ENCODE peak calls at places on chromosome 19, in six cellular contexts. One of them, this sample, is unnamed.

GRCh38 chr19:3250675-3251074 is 26.2 kb downstream of the CELF5 start:
- DNase-seq in endothelial cell: no peak
- DNase-seq in tibial nerve: peak; percentile 14
- DNase-seq in CD8-positive, alpha-beta memory T cell: peak; percentile 14
- DNase-seq in activated effector memory CD4-positive, alpha-beta T cell treated with Interleukin-2 at 50 U/mL for 16 hours: peak; percentile 12
- DNase-seq in stimulated activated CD4-positive, alpha-beta T cell treated with anti-CD3 and anti-CD28 coated beads, Interleukin-1b, Interleukin-23, amount 100 ng/mL, for 24 hours: peak; percentile 44
- DNase-seq in this sample: no peak

GRCh38 chr19:3778899-3779723 is 7.1 kb downstream of the MATK start:
- DNase-seq in endothelial cell: no peak
- DNase-seq in tibial nerve: no peak
- DNase-seq in CD8-positive, alpha-beta memory T cell: no peak
- DNase-seq in activated effector memory CD4-positive, alpha-beta T cell treated with Interleukin-2 at 50 U/mL for 16 hours: no peak
- DNase-seq in stimulated activated CD4-positive, alpha-beta T cell treated with anti-CD3 and anti-CD28 coated beads, Interleukin-1b, Interleukin-23, amount 100 ng/mL, for 24 hours: no peak
- DNase-seq in this sample: no peak

GRCh38 chr19:50155520-50156109 is 7.5 kb downstream of the IZUMO2 start:
- DNase-seq in endothelial cell: no peak
- DNase-seq in tibial nerve: no peak
- DNase-seq in CD8-positive, alpha-beta memory T cell: no peak
- DNase-seq in activated effector memory CD4-positive, alpha-beta T cell treated with Interleukin-2 at 50 U/mL for 16 hours: no peak
- DNase-seq in stimulated activated CD4-positive, alpha-beta T cell treated with anti-CD3 and anti-CD28 coated beads, Interleukin-1b, Interleukin-23, amount 100 ng/mL, for 24 hours: no peak
- DNase-seq in this sample: no peak

GRCh38 chr19:33245948-33246728 is 20.5 kb upstream of the SLC7A10 start:
- DNase-seq in endothelial cell: no peak
- DNase-seq in tibial nerve: no peak
- DNase-seq in CD8-positive, alpha-beta memory T cell: no peak
- DNase-seq in activated effector memory CD4-positive, alpha-beta T cell treated with Interleukin-2 at 50 U/mL for 16 hours: no peak
- DNase-seq in stimulated activated CD4-positive, alpha-beta T cell treated with anti-CD3 and anti-CD28 coated beads, Interleukin-1b, Interleukin-23, amount 100 ng/mL, for 24 hours: no peak
- DNase-seq in this sample: no peak

GRCh38 chr19:14058182-14059092 is 3.4 kb downstream of the PALM3 start:
- DNase-seq in endothelial cell: no peak
- DNase-seq in tibial nerve: no peak
- DNase-seq in CD8-positive, alpha-beta memory T cell: no peak
- DNase-seq in activated effector memory CD4-positive, alpha-beta T cell treated with Interleukin-2 at 50 U/mL for 16 hours: no peak
- DNase-seq in stimulated activated CD4-positive, alpha-beta T cell treated with anti-CD3 and anti-CD28 coated beads, Interleukin-1b, Interleukin-23, amount 100 ng/mL, for 24 hours: no peak
- DNase-seq in this sample: no peak

GRCh38 chr19:13102416-13102665 is 317 bp downstream of the LYL1 start:
- DNase-seq in endothelial cell: no peak
- DNase-seq in tibial nerve: no peak
- DNase-seq in CD8-positive, alpha-beta memory T cell: no peak
- DNase-seq in activated effector memory CD4-positive, alpha-beta T cell treated with Interleukin-2 at 50 U/mL for 16 hours: no peak
- DNase-seq in stimulated activated CD4-positive, alpha-beta T cell treated with anti-CD3 and anti-CD28 coated beads, Interleukin-1b, Interleukin-23, amount 100 ng/mL, for 24 hours: no peak
- DNase-seq in this sample: no peak

GRCh38 chr19:12555456-12555930 is 4.2 kb upstream of the ZNF564 start:
- DNase-seq in endothelial cell: no peak
- DNase-seq in tibial nerve: no peak
- DNase-seq in CD8-positive, alpha-beta memory T cell: no peak
- DNase-seq in activated effector memory CD4-positive, alpha-beta T cell treated with Interleukin-2 at 50 U/mL for 16 hours: no peak
- DNase-seq in stimulated activated CD4-positive, alpha-beta T cell treated with anti-CD3 and anti-CD28 coated beads, Interleukin-1b, Interleukin-23, amount 100 ng/mL, for 24 hours: no peak
- DNase-seq in this sample: no peak

GRCh38 chr19:39409886-39410619 is 2.4 kb upstream of the PLEKHG2 start:
- DNase-seq in endothelial cell: peak; percentile 51
- DNase-seq in tibial nerve: peak; percentile 73
- DNase-seq in CD8-positive, alpha-beta memory T cell: peak; percentile 67
- DNase-seq in activated effector memory CD4-positive, alpha-beta T cell treated with Interleukin-2 at 50 U/mL for 16 hours: peak; percentile 51
- DNase-seq in stimulated activated CD4-positive, alpha-beta T cell treated with anti-CD3 and anti-CD28 coated beads, Interleukin-1b, Interleukin-23, amount 100 ng/mL, for 24 hours: no peak
- DNase-seq in this sample: no peak

GRCh38 chr19:55386515-55386947 is 799 bp downstream of the RPL28 start:
- DNase-seq in endothelial cell: no peak
- DNase-seq in tibial nerve: no peak
- DNase-seq in CD8-positive, alpha-beta memory T cell: no peak
- DNase-seq in activated effector memory CD4-positive, alpha-beta T cell treated with Interleukin-2 at 50 U/mL for 16 hours: no peak
- DNase-seq in stimulated activated CD4-positive, alpha-beta T cell treated with anti-CD3 and anti-CD28 coated beads, Interleukin-1b, Interleukin-23, amount 100 ng/mL, for 24 hours: no peak
- DNase-seq in this sample: no peak

GRCh38 chr19:49553451-49554271 is 25.9 kb downstream of the RCN3 start:
- DNase-seq in endothelial cell: no peak
- DNase-seq in tibial nerve: no peak
- DNase-seq in CD8-positive, alpha-beta memory T cell: no peak
- DNase-seq in activated effector memory CD4-positive, alpha-beta T cell treated with Interleukin-2 at 50 U/mL for 16 hours: no peak
- DNase-seq in stimulated activated CD4-positive, alpha-beta T cell treated with anti-CD3 and anti-CD28 coated beads, Interleukin-1b, Interleukin-23, amount 100 ng/mL, for 24 hours: peak; percentile 60
- DNase-seq in this sample: no peak

This sample was measured in NCI-H1048.